ENCODE peak calls at places on chromosomes 16 and 17, in seven cellular contexts. F is MV-4-11; C is mammary epithelial cell; W is CD4-positive, alpha-beta T cell; X is stimulated activated CD8-positive, alpha-beta memory T cell treated with anti-CD3 and anti-CD28 coated beads, Interleukin-15, amount 100 ng/mL, for 24 hours; S is mesendoderm; J is A549. K is an unnamed sample.

GRCh38 chr16:2033057-2033911 is 6.6 kb downstream of the NHERF2 start:
- DNase-seq in F (no peak), C (peak; percentile 37), W (no peak), X (no peak), S (peak; percentile 45), J (peak; percentile 65), K (peak; percentile 38)

GRCh38 chr16:15576960-15577958 is 65.7 kb downstream of the MARF1 start:
- DNase-seq in F (no peak), C (no peak), W (no peak), X (no peak), S (no peak), J (no peak), K (no peak)

GRCh38 chr17:71975998-71976649 is 144.7 kb upstream of the SOX9 start:
- DNase-seq in F (peak; percentile 20), C (peak; percentile 98), W (no peak), X (no peak), S (peak; percentile 67), J (peak; percentile 85), K (peak; percentile 8)

GRCh38 chr17:77892469-77893143 is 65.9 kb upstream of the TNRC6C start:
- DNase-seq in F (no peak), C (no peak), W (no peak), X (no peak), S (peak; percentile 81), J (no peak), K (peak; percentile 82)

GRCh38 chr17:48439473-48439872 is 9.5 kb upstream of the SKAP1 start:
- DNase-seq in F (no peak), C (no peak), W (no peak), X (no peak), S (no peak), J (no peak), K (no peak)

GRCh38 chr17:7574176-7574953 is 5.1 kb upstream of the CD68 start:
- DNase-seq in F (no peak), C (no peak), W (no peak), X (no peak), S (no peak), J (no peak), K (no peak)

GRCh38 chr16:27977966-27978365 is 85.5 kb downstream of the GSG1L start:
- DNase-seq in F (no peak), C (no peak), W (no peak), X (no peak), S (no peak), J (no peak), K (no peak)

GRCh38 chr17:537133-537532 is 177.5 kb downstream of the VPS53 start:
- DNase-seq in F (no peak), C (no peak), W (no peak), X (no peak), S (peak; percentile 88), J (no peak), K (peak; percentile 5)

GRCh38 chr17:60641810-60642220 is 35.8 kb upstream of the BCAS3 start:
- DNase-seq in F (peak; percentile 76), C (peak; percentile 59), W (peak; percentile 28), X (no peak), S (peak; percentile 80), J (peak; percentile 85), K (peak; percentile 78)

GRCh38 chr16:81987706-81988105 is 23.6 kb downstream of the SDR42E1 start:
- DNase-seq in F (no peak), C (peak; percentile 18), W (no peak), X (no peak), S (no peak), J (no peak), K (no peak)

GRCh38 chr17:40932608-40933007 is 4.8 kb downstream of the KRT23 start:
- DNase-seq in F (no peak), C (no peak), W (no peak), X (no peak), S (no peak), J (no peak), K (peak; percentile 93)

GRCh38 chr16:31094088-31094423 is 541 bp downstream of the VKORC1 start:
- DNase-seq in F (no peak), C (peak; percentile 27), W (no peak), X (no peak), S (peak; percentile 50), J (no peak), K (peak; percentile 58)

GRCh38 chr17:49762148-49762941 is 1.6 kb downstream of the FAM117A start:
- DNase-seq in F (no peak), C (peak; percentile 79), W (no peak), X (no peak), S (no peak), J (no peak), K (no peak)

GRCh38 chr16:54027126-54027922 is 259.3 kb downstream of the IRX3 start:
- DNase-seq in F (no peak), C (peak; percentile 54), W (no peak), X (no peak), S (no peak), J (peak; percentile 6), K (no peak)

GRCh38 chr17:59814685-59815084 is 78.1 kb downstream of the TUBD1 start:
- DNase-seq in F (no peak), C (no peak), W (no peak), X (no peak), S (no peak), J (no peak), K (no peak)

GRCh38 chr17:67582632-67583230 is 135.0 kb upstream of the NOL11 start:
- DNase-seq in F (no peak), C (no peak), W (no peak), X (no peak), S (no peak), J (no peak), K (no peak)

GRCh38 chr17:4948997-4949320 is 629 bp upstream of the PFN1 start:
- DNase-seq in F (peak; percentile 89), C (peak; percentile 91), W (peak; percentile 61), X (peak; percentile 53), S (peak; percentile 94), J (peak; percentile 95), K (peak; percentile 95)

GRCh38 chr16:30551781-30552180 is 6.4 kb downstream of the ZNF764 start:
- DNase-seq in F (no peak), C (no peak), W (peak; percentile 63), X (no peak), S (peak; percentile 72), J (no peak), K (no peak)

GRCh38 chr16:29806096-29806579 is at the start of gene MAZ:
- DNase-seq in F (no peak), C (no peak), W (peak; percentile 71), X (peak; percentile 49), S (no peak), J (peak; percentile 96), K (no peak)

GRCh38 chr17:9202572-9202971 is 181.3 kb downstream of the NTN1 start:
- DNase-seq in F (peak; percentile 42), C (no peak), W (no peak), X (no peak), S (no peak), J (no peak), K (no peak)

GRCh38 chr17:8237886-8238285 is 10.0 kb downstream of the CTC1 start:
- DNase-seq in F (no peak), C (no peak), W (no peak), X (no peak), S (no peak), J (no peak), K (no peak)

GRCh38 chr17:58254803-58255202 is 16.4 kb downstream of the LPO start:
- DNase-seq in F (no peak), C (no peak), W (no peak), X (no peak), S (peak; percentile 46), J (no peak), K (no peak)

GRCh38 chr16:25065899-25066298 is 45.6 kb upstream of the LCMT1 start:
- DNase-seq in F (no peak), C (no peak), W (no peak), X (no peak), S (peak; percentile 59), J (no peak), K (no peak)

GRCh38 chr16:69917739-69918138 is 33.4 kb upstream of the CLEC18A start:
- DNase-seq in F (no peak), C (peak; percentile 89), W (no peak), X (no peak), S (peak; percentile 97), J (peak; percentile 87), K (peak; percentile 76)

GRCh38 chr16:2048116-2048543 is 345 bp downstream of the TSC2 start:
- DNase-seq in F (no peak), C (no peak), W (no peak), X (no peak), S (no peak), J (no peak), K (peak; percentile 66)

GRCh38 chr17:75471207-75471606 is 14.8 kb downstream of the TMEM94 start:
- DNase-seq in F (no peak), C (no peak), W (no peak), X (no peak), S (no peak), J (no peak), K (no peak)

GRCh38 chr17:12089809-12090384 is 69.2 kb downstream of the MAP2K4 start:
- DNase-seq in F (peak; percentile 39), C (peak; percentile 52), W (no peak), X (no peak), S (no peak), J (peak; percentile 20), K (no peak)

GRCh38 chr16:88770459-88771293 is 14.3 kb downstream of the PIEZO1 start:
- DNase-seq in F (peak; percentile 87), C (peak; percentile 79), W (no peak), X (no peak), S (peak; percentile 92), J (peak; percentile 45), K (peak; percentile 93)

GRCh38 chr16:11636172-11636721 is 32.0 kb upstream of the SNN start:
- DNase-seq in F (no peak), C (no peak), W (no peak), X (no peak), S (peak; percentile 93), J (no peak), K (peak; percentile 70)

GRCh38 chr17:63476494-63476856 is 386 bp upstream of the ACE start:
- DNase-seq in F (no peak), C (no peak), W (no peak), X (no peak), S (peak; percentile 64), J (no peak), K (peak; percentile 71)

GRCh38 chr16:14043278-14043677 is 27.8 kb upstream of the MRTFB start:
- DNase-seq in F (no peak), C (no peak), W (no peak), X (no peak), S (no peak), J (no peak), K (no peak)

GRCh38 chr17:69501591-69502468 is 87.3 kb downstream of the MAP2K6 start:
- DNase-seq in F (peak; percentile 64), C (peak; percentile 20), W (no peak), X (no peak), S (peak; percentile 85), J (peak; percentile 63), K (peak; percentile 27)

GRCh38 chr16:70678898-70679652 is 6.8 kb downstream of the MTSS2 start:
- DNase-seq in F (no peak), C (no peak), W (no peak), X (no peak), S (peak; percentile 59), J (no peak), K (no peak)

GRCh38 chr17:43950554-43950953 is 3.2 kb downstream of the PYY start:
- DNase-seq in F (no peak), C (no peak), W (no peak), X (no peak), S (no peak), J (no peak), K (no peak)

GRCh38 chr17:50642722-50643656 is 8.3 kb downstream of the ABCC3 start:
- DNase-seq in F (no peak), C (peak; percentile 43), W (no peak), X (no peak), S (no peak), J (peak; percentile 74), K (no peak)

K was measured in neural progenitor cell.